ENCODE peak calls at places on chromosomes 2 and 18, in six cellular contexts. V is hippocampal formation, F is fibroblast of the conjunctiva, G is ovary, I is Caki2, K is A549. Q is an unnamed sample.

GRCh38 chr2:172972005-172972619 is 103.5 kb upstream of the MAP3K20 start:
- DNase-seq in V (no peak), F (peak), G (peak), I (peak), K (peak), Q (peak)

GRCh38 chr2:231296401-231296800 is 98.0 kb downstream of the ARMC9 start:
- DNase-seq in V (no peak), F (no peak), G (no peak), I (no peak), K (no peak), Q (no peak)

GRCh38 chr2:213152065-213152794 is 818 bp upstream of the IKZF2 start:
- DNase-seq in V (peak), F (no peak), G (peak), I (peak), K (peak), Q (peak)

GRCh38 chr2:54041135-54041534 is 70.3 kb upstream of the PSME4 start:
- DNase-seq in V (no peak), F (no peak), G (no peak), I (no peak), K (no peak), Q (no peak)

GRCh38 chr2:38037757-38038615 is 38.0 kb downstream of the CYP1B1 start:
- DNase-seq in V (no peak), F (peak), G (peak), I (no peak), K (no peak), Q (no peak)

GRCh38 chr2:48195168-48195567 is 288.9 kb upstream of the FBXO11 start:
- DNase-seq in V (no peak), F (no peak), G (no peak), I (no peak), K (no peak), Q (no peak)

GRCh38 chr2:64325477-64325851 is 128.5 kb upstream of the LGALSL start:
- DNase-seq in V (no peak), F (no peak), G (no peak), I (no peak), K (no peak), Q (no peak)

GRCh38 chr2:72145658-72146329 is 1.9 kb downstream of the CYP26B1 start:
- DNase-seq in V (peak), F (no peak), G (peak), I (no peak), K (no peak), Q (no peak)

GRCh38 chr2:199589303-199589702 is 131.6 kb upstream of the SATB2 start:
- DNase-seq in V (no peak), F (no peak), G (no peak), I (no peak), K (no peak), Q (no peak)

GRCh38 chr2:232584238-232584637 is 33.7 kb downstream of the EIF4E2 start:
- DNase-seq in V (no peak), F (no peak), G (no peak), I (no peak), K (no peak), Q (no peak)

GRCh38 chr2:127115471-127116199 is 8.7 kb upstream of the BIN1 start:
- DNase-seq in V (no peak), F (no peak), G (no peak), I (no peak), K (no peak), Q (no peak)

GRCh38 chr2:4091013-4091412 is 387.6 kb downstream of the DCDC2C start:
- DNase-seq in V (no peak), F (no peak), G (no peak), I (no peak), K (no peak), Q (no peak)

GRCh38 chr2:165371356-165371755 is 98.1 kb upstream of the CSRNP3 start:
- DNase-seq in V (no peak), F (no peak), G (no peak), I (no peak), K (no peak), Q (no peak)

GRCh38 chr18:22703883-22704626 is 229.1 kb upstream of the RBBP8 start:
- DNase-seq in V (no peak), F (peak), G (no peak), I (peak), K (peak), Q (no peak)

GRCh38 chr2:100383954-100384353 is 33.5 kb downstream of the CHST10 start:
- DNase-seq in V (no peak), F (no peak), G (no peak), I (no peak), K (no peak), Q (no peak)

GRCh38 chr2:20596193-20596972 is 54.5 kb downstream of the HS1BP3 start:
- DNase-seq in V (no peak), F (no peak), G (no peak), I (no peak), K (no peak), Q (no peak)

GRCh38 chr2:20590704-20591515 is 60.0 kb downstream of the HS1BP3 start:
- DNase-seq in V (no peak), F (no peak), G (peak), I (no peak), K (no peak), Q (no peak)

GRCh38 chr18:45887585-45887984 is 62.1 kb downstream of the SIGLEC15 start:
- DNase-seq in V (no peak), F (no peak), G (no peak), I (no peak), K (no peak), Q (no peak)

GRCh38 chr2:101113441-101114267 is 37.5 kb downstream of the TBC1D8 start:
- DNase-seq in V (no peak), F (peak), G (no peak), I (peak), K (peak), Q (peak)

GRCh38 chr2:40243581-40243980 is 208.3 kb downstream of the SLC8A1 start:
- DNase-seq in V (no peak), F (no peak), G (no peak), I (peak), K (no peak), Q (no peak)

GRCh38 chr2:55051026-55051866 is 995 bp upstream of the RTN4 start:
- DNase-seq in V (no peak), F (peak), G (peak), I (peak), K (peak), Q (peak)

GRCh38 chr2:46847185-46847710 is 68.4 kb downstream of the MCFD2 start:
- DNase-seq in V (no peak), F (peak), G (peak), I (peak), K (peak), Q (no peak)

GRCh38 chr2:144982481-144982880 is 462.6 kb upstream of the ZEB2 start:
- DNase-seq in V (no peak), F (no peak), G (no peak), I (no peak), K (no peak), Q (no peak)

GRCh38 chr2:112836695-112837117 is at the start of gene IL1B:
- DNase-seq in V (no peak), F (no peak), G (no peak), I (no peak), K (peak), Q (no peak)

GRCh38 chr2:20578895-20579825 is 71.7 kb downstream of the HS1BP3 start:
- DNase-seq in V (peak), F (peak), G (peak), I (peak), K (peak), Q (peak)

GRCh38 chr2:17680119-17680518 is 73.5 kb downstream of the SMC6 start:
- DNase-seq in V (no peak), F (no peak), G (no peak), I (no peak), K (no peak), Q (no peak)

GRCh38 chr2:26758790-26759321 is 5.2 kb upstream of the SLC35F6 start:
- DNase-seq in V (no peak), F (no peak), G (no peak), I (peak), K (no peak), Q (no peak)

GRCh38 chr2:179518891-179519290 is 254.3 kb upstream of the SESTD1 start:
- DNase-seq in V (no peak), F (no peak), G (no peak), I (no peak), K (no peak), Q (no peak)

Q was measured in T1000.